ENCODE peak calls at places on chromosomes 3 and 15, in nine cellular contexts. P is mesenchymal stem cell; K is fibroblast of lung; M is neural progenitor cell; Q is tibial artery; I is endodermal cell; R is heart left ventricle; J is right lobe of liver; T is naive thymus-derived CD4-positive, alpha-beta T cell. N is an unnamed sample. For H3K9me3, the result is how much of the 10 kb centered on the place peaks cover.

GRCh38 chr3:136141891-136142290 is 54.2 kb downstream of the MSL2 start:
- DNase-seq in P (no peak), K (peak), M (no peak), Q (no peak), I (no peak), R (no peak), J (no peak), T (no peak), N (no peak)

GRCh38 chr3:194871864-194872668 is 186.4 kb downstream of the FAM43A start:
- DNase-seq in P (peak), K (peak), M (no peak), Q (no peak), I (peak), R (no peak), J (no peak), T (no peak), N (no peak)

GRCh38 chr3:52140000-52140399 is 14.2 kb downstream of the POC1A start:
- DNase-seq in P (no peak), K (no peak), M (no peak), Q (no peak), I (no peak), R (peak), J (peak), T (no peak), N (no peak)

GRCh38 chr3:187112934-187113793 is 26.1 kb downstream of the RPL39L start:
- DNase-seq in P (peak), K (peak), M (no peak), Q (no peak), I (no peak), R (no peak), J (no peak), T (no peak), N (no peak)

GRCh38 chr3:170520996-170521395 is 64.9 kb downstream of the SLC7A14 start:
- DNase-seq in P (peak), K (peak), M (no peak), Q (no peak), I (no peak), R (no peak), J (no peak), T (no peak), N (no peak)

GRCh38 chr15:89806565-89807550 is 7.8 kb downstream of the ANPEP start:
- DNase-seq in P (no peak), K (no peak), M (peak), Q (no peak), I (no peak), R (no peak), J (peak), T (no peak), N (peak)

GRCh38 chr3:144687862-144688261 is 716.2 kb downstream of the DIPK2A start:
- DNase-seq in P (no peak), K (no peak), M (peak), Q (no peak), I (peak), R (no peak), J (no peak), T (no peak), N (no peak)

GRCh38 chr3:138649134-138649533 is 40.6 kb downstream of the FAIM start:
- DNase-seq in P (no peak), K (no peak), M (no peak), Q (no peak), I (no peak), R (no peak), J (no peak), T (no peak), N (no peak)

GRCh38 chr15:66997212-66997611 is 68.2 kb upstream of the SMAD3 start:
- DNase-seq in P (no peak), K (peak), M (no peak), Q (no peak), I (no peak), R (no peak), J (no peak), T (no peak), N (no peak)

GRCh38 chr3:135918600-135918999 is 46.9 kb upstream of the PPP2R3A start:
- DNase-seq in P (peak), K (peak), M (peak), Q (no peak), I (no peak), R (no peak), J (no peak), T (no peak), N (no peak)

GRCh38 chr15:66883322-66883911 is 181.4 kb downstream of the SMAD6 start:
- DNase-seq in P (peak), K (peak), M (peak), Q (peak), I (peak), R (peak), J (no peak), T (no peak), N (peak)

GRCh38 chr3:100463002-100463401 is 29.4 kb upstream of the TMEM45A start:
- DNase-seq in P (peak), K (peak), M (peak), Q (no peak), I (peak), R (no peak), J (no peak), T (no peak), N (no peak)

GRCh38 chr3:193843447-193844301 is 250.7 kb downstream of the OPA1 start:
- DNase-seq in P (no peak), K (no peak), M (no peak), Q (no peak), I (peak), R (no peak), J (no peak), T (no peak), N (peak)

GRCh38 chr15:77022646-77023575 is 28.0 kb downstream of the PSTPIP1 start:
- DNase-seq in P (no peak), K (no peak), M (no peak), Q (no peak), I (peak), R (peak), J (peak), T (no peak), N (no peak)

GRCh38 chr3:50660386-50660785 is 14.3 kb upstream of the DOCK3 start:
- DNase-seq in P (no peak), K (no peak), M (no peak), Q (no peak), I (no peak), R (no peak), J (no peak), T (no peak), N (no peak)

GRCh38 chr3:107441617-107442016 is 64.4 kb downstream of the CCDC54 start:
- DNase-seq in P (no peak), K (peak), M (no peak), Q (no peak), I (peak), R (no peak), J (no peak), T (no peak), N (no peak)

GRCh38 chr15:67520276-67520975 is 505 bp upstream of the C15orf61 start:
- DNase-seq in P (peak), K (no peak), M (no peak), Q (peak), I (no peak), R (no peak), J (no peak), T (no peak), N (no peak)

GRCh38 chr3:176734146-176734545 is 463.1 kb downstream of the TBL1XR1 start:
- DNase-seq in P (no peak), K (no peak), M (peak), Q (no peak), I (peak), R (no peak), J (no peak), T (no peak), N (no peak)

GRCh38 chr15:79844221-79844620 is 52.6 kb downstream of the MTHFS start:
- DNase-seq in P (no peak), K (no peak), M (no peak), Q (no peak), I (no peak), R (no peak), J (no peak), T (no peak), N (no peak)

GRCh38 chr15:88645171-88646087 is 6.6 kb downstream of the ISG20 start:
- DNase-seq in P (no peak), K (no peak), M (no peak), Q (no peak), I (peak), R (no peak), J (no peak), T (no peak), N (no peak)

GRCh38 chr3:101603184-101603583 is 29.2 kb downstream of the PCNP start:
- DNase-seq in P (no peak), K (no peak), M (no peak), Q (no peak), I (no peak), R (no peak), J (no peak), T (no peak), N (no peak)

GRCh38 chr3:64289622-64290021 is 64.4 kb upstream of the PRICKLE2 start:
- DNase-seq in P (no peak), K (no peak), M (no peak), Q (no peak), I (no peak), R (no peak), J (no peak), T (no peak), N (no peak)

GRCh38 chr3:51982838-51983577 is at the start of gene ACY1:
- DNase-seq in P (peak), K (peak), M (peak), Q (peak), I (peak), R (peak), J (peak), T (peak), N (peak)

GRCh38 chr3:152174876-152175575 is 93.7 kb upstream of the MBNL1 start:
- DNase-seq in P (no peak), K (peak), M (no peak), Q (no peak), I (no peak), R (no peak), J (no peak), T (no peak), N (no peak)

GRCh38 chr15:29805043-29805707 is 17.1 kb downstream of the TJP1 start:
- DNase-seq in P (peak), K (peak), M (no peak), Q (no peak), I (no peak), R (peak), J (no peak), T (no peak), N (no peak)

GRCh38 chr3:141384575-141384974 is 16.3 kb downstream of the ZBTB38 start:
- DNase-seq in P (no peak), K (no peak), M (no peak), Q (no peak), I (no peak), R (no peak), J (no peak), T (no peak), N (no peak)

GRCh38 chr3:147895509-147895908 is 486.3 kb downstream of the ZIC1 start:
- DNase-seq in P (no peak), K (no peak), M (no peak), Q (no peak), I (no peak), R (no peak), J (no peak), T (no peak), N (no peak)

GRCh38 chr3:167032267-167032876 is 347.7 kb downstream of the ZBBX start:
- DNase-seq in P (peak), K (peak), M (peak), Q (no peak), I (no peak), R (no peak), J (no peak), T (no peak), N (peak)

GRCh38 chr3:162610261-162610660 is 1113.7 kb downstream of the OTOL1 start:
- DNase-seq in P (no peak), K (no peak), M (no peak), Q (no peak), I (peak), R (no peak), J (no peak), T (no peak), N (no peak)

DNA sequence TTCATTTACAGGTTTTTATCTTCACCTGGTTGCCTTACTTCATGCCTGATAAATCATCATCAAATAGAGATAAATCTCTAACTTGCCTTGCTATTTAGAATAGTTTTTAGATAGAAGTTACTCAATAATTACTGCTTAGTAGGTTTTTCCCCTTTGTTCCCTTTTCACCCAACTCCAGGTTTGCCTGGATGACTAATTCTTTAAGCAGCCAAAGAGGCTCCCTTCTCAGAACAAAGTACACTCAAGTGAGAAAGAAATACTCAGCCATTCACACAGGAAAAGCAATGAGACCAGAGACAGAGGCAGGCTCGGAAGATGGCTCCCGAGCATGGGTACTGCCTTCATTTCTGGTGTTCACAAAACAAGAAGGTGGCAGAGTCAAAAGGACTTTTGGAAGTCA is 268.2 kb upstream of the CRBN start:
- DNase-seq in P (no peak), K (no peak), M (no peak), Q (no peak), I (no peak), R (no peak), J (no peak), T (no peak), N (no peak)
- H3K27ac ChIP-seq in P (no peak), K (no peak), M (no peak), Q (no peak), I (no peak), R (no peak), J (no peak), T (no peak), N (no peak)

DNA sequence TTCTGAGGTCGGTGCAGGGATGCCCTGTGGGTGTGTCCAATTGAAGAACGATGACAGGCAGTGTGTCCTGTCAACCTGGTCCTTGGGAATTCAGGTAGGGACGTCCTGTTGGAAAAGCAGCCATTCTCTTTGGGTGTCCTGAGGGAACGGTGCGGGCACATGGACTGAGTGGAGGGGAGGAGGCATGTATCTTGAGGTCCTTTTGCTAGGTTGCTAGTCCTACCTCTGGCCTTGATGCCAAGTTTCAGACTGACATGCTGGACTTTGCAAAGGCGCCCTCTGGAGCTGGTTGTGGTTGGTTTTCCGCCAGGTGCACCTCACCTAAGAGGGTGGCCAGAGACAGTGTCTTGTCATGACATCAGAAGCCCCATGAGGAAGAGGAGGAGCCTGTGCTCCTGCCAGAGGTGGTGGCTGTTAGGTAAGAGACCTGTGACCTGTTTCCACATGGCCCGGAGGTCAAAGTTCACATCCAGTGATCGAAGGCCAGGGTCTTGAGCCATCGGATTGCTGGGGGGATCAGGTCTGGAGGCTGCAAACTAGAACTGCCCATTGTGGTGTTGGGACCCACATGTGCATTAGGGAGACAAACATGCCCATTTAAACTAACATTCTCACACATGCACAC is 106.3 kb downstream of the SNRPN start:
- DNase-seq in P (no peak), K (no peak), M (no peak), Q (no peak), I (peak), R (no peak), J (peak), T (no peak), N (peak)
- H3K9me3 ChIP-seq in P (half or more), K (under half), M (under half), Q (half or more), I (half or more), R (half or more), J (under half), T (under half), N (under half)

DNA sequence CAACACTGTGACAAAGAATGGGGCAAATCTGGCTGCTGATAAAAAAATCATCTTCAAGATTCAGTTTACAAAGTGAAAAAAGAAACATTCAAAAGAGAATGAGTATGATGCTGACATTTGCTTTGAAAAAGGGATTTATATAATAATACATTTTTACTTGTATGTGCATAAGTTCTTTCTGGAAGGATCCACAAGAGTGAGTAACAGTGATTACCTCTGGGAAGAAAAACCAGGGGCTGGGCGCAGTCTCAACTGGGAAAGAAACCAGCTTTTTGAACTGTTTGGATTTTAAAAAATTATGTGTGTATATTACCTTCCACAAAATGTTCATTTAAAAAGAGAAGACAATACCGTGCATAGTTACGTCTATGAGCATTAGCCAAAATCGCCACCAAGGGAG is 1.3 kb downstream of the CLEC3B start:
- DNase-seq in P (no peak), K (no peak), M (no peak), Q (no peak), I (no peak), R (no peak), J (no peak), T (no peak), N (no peak)
- H3K4me3 ChIP-seq in P (no peak), K (peak), M (no peak), Q (no peak), I (no peak), R (peak), J (no peak), T (no peak), N (no peak)

DNA sequence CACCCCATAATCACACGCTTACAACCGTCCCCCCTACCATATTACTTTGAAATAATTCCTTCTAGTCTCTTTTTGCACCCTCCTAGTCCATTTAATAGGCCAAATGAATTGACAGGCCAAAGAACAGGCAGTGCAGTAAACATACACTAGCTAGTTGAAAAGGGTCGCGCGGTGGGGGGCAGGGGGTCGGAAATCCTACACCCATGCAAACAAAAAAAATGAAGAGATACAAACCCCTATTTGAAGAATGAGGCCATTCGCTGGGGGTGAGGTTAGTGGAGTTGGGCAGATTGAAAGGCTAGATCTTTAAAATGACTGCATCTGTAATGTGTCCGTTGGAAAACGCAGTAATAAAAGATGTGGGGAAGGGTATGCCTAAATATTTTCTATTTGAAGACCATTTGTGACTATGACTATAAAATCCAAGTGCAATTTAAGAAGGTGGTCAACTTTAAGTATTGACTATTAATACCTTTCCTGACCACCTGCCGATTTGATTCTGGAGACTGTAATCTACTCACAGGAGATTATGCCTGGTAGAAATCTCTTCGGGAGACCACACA is 891 bp upstream of the ARL6 start:
- DNase-seq in P (no peak), K (peak), M (peak), Q (no peak), I (peak), R (no peak), J (no peak), T (no peak), N (no peak)
- H3K27ac ChIP-seq in P (no peak), K (peak), M (peak), Q (no peak), I (peak), R (no peak), J (no peak), T (peak), N (peak)

GRCh38 chr15:19984101-19984500 is 557.5 kb downstream of the GOLGA6L6 start:
- DNase-seq in P (no peak), K (no peak), M (no peak), Q (no peak), I (no peak), R (no peak), J (no peak), T (no peak), N (no peak)
- H3K9me3 ChIP-seq in P (under half), K (under half), M (under half), Q (under half), I (half or more), R (under half), J (under half), T (under half), N (under half)

DNA sequence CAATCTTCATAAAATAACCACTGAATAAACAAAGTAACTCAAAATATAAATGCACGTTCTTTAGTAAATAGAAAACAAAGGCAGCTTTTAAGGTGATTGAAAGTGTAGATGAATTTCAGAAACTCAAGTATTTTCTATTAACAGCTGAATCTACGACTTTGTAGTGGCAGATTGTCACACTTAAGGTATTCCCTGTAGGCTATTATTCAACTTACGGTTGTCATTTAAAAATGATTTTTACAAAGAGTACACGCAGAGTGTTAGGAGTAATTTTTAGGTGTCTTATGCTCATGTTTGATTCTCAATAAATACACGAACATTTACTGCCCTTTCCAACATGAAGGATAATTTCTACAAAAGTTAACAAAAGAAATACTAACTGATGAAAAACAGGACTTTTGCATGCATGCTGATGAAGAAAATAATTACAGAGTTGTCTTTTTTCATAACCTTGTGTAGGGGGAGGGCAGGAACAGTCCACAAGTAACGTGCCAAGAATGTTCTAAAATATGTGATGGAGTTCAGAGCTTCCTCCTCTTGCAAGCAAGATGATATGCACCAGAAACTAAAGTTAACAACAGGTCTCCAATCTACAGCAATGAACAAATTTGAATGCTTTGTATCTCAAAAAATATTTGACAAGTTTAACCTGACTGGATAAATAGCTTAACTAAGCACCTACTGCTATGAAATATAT is 16.7 kb downstream of the DCBLD2 start:
- DNase-seq in P (peak), K (peak), M (no peak), Q (no peak), I (no peak), R (no peak), J (no peak), T (no peak), N (no peak)
- H3K4me3 ChIP-seq in P (no peak), K (no peak), M (no peak), Q (peak), I (no peak), R (no peak), J (no peak), T (no peak), N (no peak)

GRCh38 chr15:99149366-99149765 is 44.5 kb downstream of the SYNM start:
- DNase-seq in P (no peak), K (no peak), M (no peak), Q (no peak), I (peak), R (no peak), J (no peak), T (no peak), N (no peak)
- H3K27ac ChIP-seq in P (no peak), K (no peak), M (no peak), Q (peak), I (no peak), R (peak), J (no peak), T (no peak), N (no peak)

GRCh38 chr15:20644026-20644425 is 102.4 kb upstream of the GOLGA6L6 start:
- DNase-seq in P (no peak), K (no peak), M (no peak), Q (no peak), I (peak), R (no peak), J (no peak), T (no peak), N (peak)
- H3K9me3 ChIP-seq in P (under half), K (under half), M (half or more), Q (under half), I (half or more), R (under half), J (under half), T (under half), N (under half)